ENCODE peak calls at places on chromosomes 16 and 17, in seven cellular contexts. M is prostate gland, B is HCT116, D is GM13977, X is HFFc6, C is breast epithelium, L is WTC11. F is an unnamed sample.

GRCh38 chr17:82629748-82630147 is 18.5 kb downstream of the WDR45B start:
- DNase-seq in M (no peak), B (no peak), D (no peak), X (no peak), C (no peak), L (no peak), F (no peak)

GRCh38 chr17:40535924-40536717 is 29.2 kb downstream of the CCR7 start:
- DNase-seq in M (no peak), B (no peak), D (no peak), X (no peak), C (no peak), L (no peak), F (no peak)

GRCh38 chr17:47649972-47650524 is 329 bp downstream of the KPNB1 start:
- DNase-seq in M (no peak), B (no peak), D (peak), X (peak), C (no peak), L (no peak), F (no peak)

GRCh38 chr17:50882851-50883250 is 16.7 kb upstream of the TOB1 start:
- DNase-seq in M (no peak), B (peak), D (no peak), X (peak), C (no peak), L (no peak), F (no peak)

GRCh38 chr16:85690469-85691064 is 1.8 kb upstream of the GINS2 start:
- DNase-seq in M (peak), B (no peak), D (no peak), X (no peak), C (no peak), L (no peak), F (no peak)

GRCh38 chr17:48294989-48295892 is 134.8 kb downstream of the SKAP1 start:
- DNase-seq in M (no peak), B (no peak), D (peak), X (no peak), C (no peak), L (no peak), F (no peak)

GRCh38 chr17:49442051-49442450 is 27.4 kb upstream of the PHB1 start:
- DNase-seq in M (no peak), B (no peak), D (no peak), X (no peak), C (no peak), L (no peak), F (no peak)

GRCh38 chr16:76800196-76800595 is 390.8 kb upstream of the MON1B start:
- DNase-seq in M (no peak), B (no peak), D (no peak), X (no peak), C (no peak), L (no peak), F (no peak)

GRCh38 chr17:78979780-78980623 is at the start of gene LGALS3BP:
- DNase-seq in M (peak), B (peak), D (peak), X (peak), C (peak), L (peak), F (no peak)

GRCh38 chr17:3893720-3894116 is 865 bp upstream of the CAMKK1 start:
- DNase-seq in M (no peak), B (no peak), D (no peak), X (no peak), C (no peak), L (no peak), F (no peak)

GRCh38 chr16:67226295-67226803 is 581 bp upstream of the TMEM208 start:
- DNase-seq in M (no peak), B (no peak), D (no peak), X (no peak), C (no peak), L (no peak), F (no peak)

GRCh38 chr16:24853830-24854229 is 8.1 kb downstream of the SLC5A11 start:
- DNase-seq in M (peak), B (no peak), D (no peak), X (peak), C (no peak), L (no peak), F (no peak)

GRCh38 chr17:5234645-5235576 is at the start of gene SCIMP:
- DNase-seq in M (no peak), B (no peak), D (no peak), X (no peak), C (no peak), L (no peak), F (peak)

GRCh38 chr16:87608400-87608985 is 6.2 kb downstream of the JPH3 start:
- DNase-seq in M (peak), B (no peak), D (peak), X (peak), C (no peak), L (peak), F (no peak)

GRCh38 chr17:21275579-21276339 is 8.8 kb upstream of the MAP2K3 start:
- DNase-seq in M (peak), B (no peak), D (peak), X (peak), C (peak), L (peak), F (peak)

GRCh38 chr17:37787055-37787720 is 42.3 kb upstream of the HNF1B start:
- DNase-seq in M (no peak), B (no peak), D (no peak), X (no peak), C (no peak), L (no peak), F (no peak)

GRCh38 chr16:2208308-2208707 is 2.4 kb downstream of the BRICD5 start:
- DNase-seq in M (no peak), B (no peak), D (no peak), X (no peak), C (no peak), L (no peak), F (peak)

GRCh38 chr17:74404218-74404617 is 27.7 kb upstream of the GPRC5C start:
- DNase-seq in M (no peak), B (no peak), D (no peak), X (no peak), C (no peak), L (peak), F (no peak)

GRCh38 chr17:33012522-33013033 is 20.9 kb downstream of the SPACA3 start:
- DNase-seq in M (no peak), B (no peak), D (no peak), X (peak), C (no peak), L (no peak), F (no peak)

GRCh38 chr17:42459983-42460300 is 1.3 kb downstream of the ATP6V0A1 start:
- DNase-seq in M (no peak), B (no peak), D (peak), X (peak), C (no peak), L (no peak), F (no peak)

GRCh38 chr17:20263595-20263994 is 203.7 kb downstream of the LGALS9B start:
- DNase-seq in M (no peak), B (peak), D (no peak), X (no peak), C (no peak), L (no peak), F (no peak)

GRCh38 chr17:14201087-14201486 is 35.6 kb downstream of the CDRT15 start:
- DNase-seq in M (no peak), B (no peak), D (no peak), X (no peak), C (no peak), L (no peak), F (no peak)

GRCh38 chr16:47492428-47493357 is 31.6 kb downstream of the PHKB start:
- DNase-seq in M (peak), B (no peak), D (peak), X (no peak), C (no peak), L (no peak), F (peak)

GRCh38 chr16:67720236-67720635 is 1.1 kb upstream of the GFOD2 start:
- DNase-seq in M (no peak), B (no peak), D (no peak), X (no peak), C (no peak), L (no peak), F (no peak)

GRCh38 chr17:66347661-66348604 is 45.5 kb downstream of the PRKCA start:
- DNase-seq in M (no peak), B (no peak), D (no peak), X (peak), C (no peak), L (no peak), F (no peak)

GRCh38 chr16:67833035-67833417 is 9.1 kb upstream of the THAP11 start:
- DNase-seq in M (no peak), B (no peak), D (no peak), X (peak), C (no peak), L (no peak), F (no peak)

GRCh38 chr17:5588584-5588983 is 4.3 kb upstream of the NLRP1 start:
- DNase-seq in M (no peak), B (no peak), D (no peak), X (no peak), C (no peak), L (no peak), F (no peak)

GRCh38 chr16:55508941-55509920 is at the start of gene LPCAT2:
- DNase-seq in M (peak), B (peak), D (peak), X (peak), C (peak), L (peak), F (peak)

GRCh38 chr16:66050991-66051390 is 315.5 kb upstream of the CDH5 start:
- DNase-seq in M (no peak), B (no peak), D (no peak), X (no peak), C (no peak), L (no peak), F (no peak)

GRCh38 chr16:10557750-10558149 is 22.6 kb downstream of the EMP2 start:
- DNase-seq in M (no peak), B (no peak), D (no peak), X (no peak), C (no peak), L (no peak), F (no peak)

GRCh38 chr17:62987136-62987535 is 21.1 kb downstream of the TANC2 start:
- DNase-seq in M (no peak), B (no peak), D (no peak), X (no peak), C (no peak), L (peak), F (no peak)
- TF ChIP-seq CTCF in M (no peak), B (no peak), D (no peak), X (peak), C (no peak), L (peak), F (peak)

DNA sequence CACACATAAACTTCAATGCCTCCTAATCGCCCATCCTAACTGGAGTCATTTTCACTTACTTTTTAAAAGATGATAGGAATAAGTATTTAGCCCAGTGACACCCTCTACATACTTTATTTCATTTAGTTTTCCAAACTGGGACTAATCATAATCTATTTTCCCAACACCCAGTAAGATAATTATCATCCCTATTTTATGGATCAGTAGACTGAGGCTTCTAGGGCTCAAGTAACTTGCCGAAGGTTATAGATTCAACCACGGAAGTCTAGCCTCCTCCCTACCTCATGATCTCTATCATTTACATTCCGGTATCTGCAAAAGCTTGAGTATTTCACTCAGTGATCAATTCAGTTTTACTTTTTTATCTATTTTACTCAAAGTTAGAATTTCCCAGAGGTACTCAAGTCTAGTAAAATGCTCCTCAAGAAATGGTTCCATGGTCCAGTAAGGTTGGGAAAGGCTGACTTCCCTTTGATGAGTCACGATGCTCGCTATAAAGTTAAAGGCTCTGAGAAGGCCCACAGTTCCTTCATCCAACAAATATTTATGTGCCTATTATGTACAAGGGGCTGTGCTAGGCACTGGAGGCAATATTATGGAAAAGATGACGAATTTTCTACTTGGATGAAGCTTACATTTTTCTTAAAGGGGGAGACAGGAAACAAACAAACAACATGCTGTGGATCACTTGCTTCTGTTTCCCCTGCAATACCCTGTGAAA is 75.1 kb downstream of the TOX3 start:
- DNase-seq in M (no peak), B (no peak), D (no peak), X (no peak), C (no peak), L (no peak), F (no peak)
- TF ChIP-seq CTCF in M (no peak), B (no peak), D (no peak), X (no peak), C (no peak), L (no peak), F (no peak)

GRCh38 chr16:84478172-84478948 is 26.1 kb downstream of the MEAK7 start:
- DNase-seq in M (peak), B (no peak), D (no peak), X (peak), C (no peak), L (no peak), F (no peak)

GRCh38 chr16:84477661-84478060 is 26.8 kb downstream of the MEAK7 start:
- DNase-seq in M (no peak), B (no peak), D (no peak), X (no peak), C (no peak), L (no peak), F (no peak)

GRCh38 chr16:84471966-84472365 is 32.5 kb downstream of the MEAK7 start:
- DNase-seq in M (no peak), B (no peak), D (no peak), X (no peak), C (peak), L (no peak), F (no peak)

GRCh38 chr16:84479716-84480450 is 24.6 kb downstream of the MEAK7 start:
- DNase-seq in M (no peak), B (no peak), D (no peak), X (no peak), C (no peak), L (peak), F (no peak)

DNA sequence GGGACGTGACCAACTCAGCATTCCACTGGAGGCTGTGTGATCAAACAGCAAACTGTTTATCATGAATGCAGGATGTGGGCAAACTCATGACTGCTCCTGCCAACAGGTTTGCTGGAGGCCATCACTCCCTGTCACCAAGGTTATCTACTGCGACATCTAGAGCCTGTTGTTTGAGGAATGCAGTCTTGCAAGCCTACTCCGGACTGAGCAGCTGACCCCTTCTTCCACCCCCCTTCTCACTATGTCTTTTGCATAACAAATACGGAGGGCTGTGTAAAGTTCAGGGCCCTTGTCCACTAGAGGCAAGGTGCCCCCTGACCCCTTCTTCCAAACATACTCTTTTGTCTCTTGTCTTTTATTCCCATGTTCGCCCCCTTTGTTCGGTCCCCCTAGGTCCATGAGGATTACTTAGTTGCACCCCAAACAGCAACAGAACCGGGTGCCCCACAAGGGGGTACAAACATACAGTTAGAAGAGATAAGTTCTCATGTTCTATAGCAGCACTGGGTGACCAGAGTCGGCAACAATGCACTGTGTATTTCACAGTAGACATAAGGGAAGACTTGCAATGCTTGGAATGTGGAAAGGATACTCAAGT is 28.7 kb downstream of the MEAK7 start:
- DNase-seq in M (no peak), B (no peak), D (no peak), X (no peak), C (peak), L (no peak), F (no peak)
- TF ChIP-seq CTCF in M (no peak), B (no peak), D (no peak), X (no peak), C (no peak), L (no peak), F (no peak)

DNA sequence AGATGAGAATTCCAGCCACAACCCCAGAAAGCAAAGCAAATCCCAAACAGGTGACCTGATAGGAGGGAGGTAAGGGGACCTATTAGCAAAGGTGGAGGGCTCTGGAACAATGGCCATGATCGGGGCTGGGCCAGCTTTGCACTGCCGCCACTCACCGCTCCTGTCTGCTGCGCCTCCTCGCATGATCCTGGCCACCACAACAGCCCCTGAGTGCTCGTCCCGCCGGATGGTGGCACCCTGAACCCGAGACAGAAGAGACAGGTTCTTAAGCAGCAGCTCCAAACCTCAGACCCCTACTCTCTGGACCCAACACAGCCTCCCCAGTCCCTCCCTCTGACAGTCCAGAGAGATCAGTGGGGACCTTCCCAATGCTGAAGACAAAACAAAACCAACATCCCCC is 5.3 kb downstream of the MPP3 start:
- DNase-seq in M (no peak), B (no peak), D (no peak), X (no peak), C (no peak), L (no peak), F (no peak)
- TF ChIP-seq CTCF in M (no peak), B (no peak), D (no peak), X (no peak), C (no peak), L (no peak), F (no peak)